ENCODE peak calls at places on chromosomes 5 and 9, in seven cellular contexts. T is lower lobe of right lung; W is IMR-90; Z is OCI-LY7; E is CD8-positive, alpha-beta T cell; D is dorsolateral prefrontal cortex; K is adrenal gland. R is an unnamed sample.

GRCh38 chr5:106780355-106780754 is 890.4 kb downstream of the EFNA5 start:
- DNase-seq in T (no peak), W (no peak), Z (no peak), E (no peak), D (no peak), K (no peak), R (no peak)

GRCh38 chr9:136607334-136607919 is 55.3 kb upstream of the EGFL7 start:
- DNase-seq in T (no peak), W (no peak), Z (no peak), E (no peak), D (no peak), K (no peak), R (no peak)

GRCh38 chr5:121144764-121145163 is 680.7 kb downstream of the PRR16 start:
- DNase-seq in T (no peak), W (peak; percentile 35), Z (no peak), E (no peak), D (no peak), K (no peak), R (no peak)

GRCh38 chr9:38339087-38339486 is 53.4 kb upstream of the ALDH1B1 start:
- DNase-seq in T (no peak), W (peak; percentile 61), Z (no peak), E (no peak), D (no peak), K (peak; percentile 84), R (no peak)

GRCh38 chr5:126597156-126597555 is 2.1 kb upstream of the ALDH7A1 start:
- DNase-seq in T (no peak), W (peak; percentile 91), Z (no peak), E (no peak), D (no peak), K (no peak), R (no peak)

GRCh38 chr9:99626424-99626823 is 195.3 kb upstream of the NR4A3 start:
- DNase-seq in T (no peak), W (no peak), Z (no peak), E (no peak), D (no peak), K (no peak), R (no peak)

GRCh38 chr9:20618361-20618799 is 3.9 kb downstream of the MLLT3 start:
- DNase-seq in T (no peak), W (peak; percentile 77), Z (no peak), E (no peak), D (no peak), K (peak; percentile 81), R (no peak)

GRCh38 chr5:96651948-96652753 is 10.0 kb upstream of the CAST start:
- DNase-seq in T (no peak), W (no peak), Z (peak; percentile 15), E (no peak), D (no peak), K (no peak), R (no peak)

GRCh38 chr5:74063821-74064598 is 438.0 kb downstream of the ARHGEF28 start:
- DNase-seq in T (no peak), W (peak; percentile 72), Z (no peak), E (no peak), D (no peak), K (no peak), R (no peak)

GRCh38 chr5:166330061-166330460 is 1961.4 kb upstream of the WWC1 start:
- DNase-seq in T (no peak), W (no peak), Z (no peak), E (no peak), D (no peak), K (no peak), R (no peak)

GRCh38 chr5:58462623-58463230 is 2.8 kb upstream of the PLK2 start:
- DNase-seq in T (no peak), W (peak; percentile 72), Z (peak; percentile 42), E (peak; percentile 33), D (no peak), K (peak; percentile 17), R (no peak)

GRCh38 chr5:100746730-100747129 is 156.4 kb downstream of the ST8SIA4 start:
- DNase-seq in T (no peak), W (no peak), Z (peak; percentile 44), E (no peak), D (no peak), K (no peak), R (no peak)

GRCh38 chr5:24644757-24645156 is at the start of gene CDH10:
- DNase-seq in T (peak; percentile 39), W (no peak), Z (no peak), E (no peak), D (peak; percentile 93), K (no peak), R (no peak)

GRCh38 chr9:97873877-97874276 is 20.9 kb downstream of the FOXE1 start:
- DNase-seq in T (no peak), W (peak; percentile 10), Z (no peak), E (no peak), D (no peak), K (no peak), R (no peak)

DNA sequence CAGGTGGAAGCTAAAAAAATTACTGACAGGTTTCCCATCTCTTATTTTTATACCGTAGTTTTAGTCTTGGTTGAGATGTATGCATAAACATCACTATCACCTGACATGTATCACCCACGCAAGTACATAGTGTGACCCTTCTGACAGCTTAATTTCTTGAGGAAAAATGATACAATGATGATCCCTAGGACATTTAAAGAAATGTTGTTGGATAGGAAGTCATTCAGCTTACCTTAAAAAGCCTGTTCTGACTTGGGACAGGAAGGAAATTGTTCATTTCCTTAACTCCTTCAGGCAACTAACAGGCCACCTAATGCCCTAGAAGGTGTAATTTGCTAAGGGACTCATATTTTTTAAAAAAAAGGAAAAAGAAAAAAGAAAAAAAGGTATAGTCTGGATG is 215.2 kb downstream of the ADAMTSL1 start:
- DNase-seq in T (no peak), W (no peak), Z (no peak), E (no peak), D (no peak), K (no peak), R (no peak)
- H3K27ac ChIP-seq in T (no peak overlapping the region), W (no peak overlapping the region), Z (no peak overlapping the region), E (no peak overlapping the region), D (no peak overlapping the region), K (no peak overlapping the region), R (no peak overlapping the region)

DNA sequence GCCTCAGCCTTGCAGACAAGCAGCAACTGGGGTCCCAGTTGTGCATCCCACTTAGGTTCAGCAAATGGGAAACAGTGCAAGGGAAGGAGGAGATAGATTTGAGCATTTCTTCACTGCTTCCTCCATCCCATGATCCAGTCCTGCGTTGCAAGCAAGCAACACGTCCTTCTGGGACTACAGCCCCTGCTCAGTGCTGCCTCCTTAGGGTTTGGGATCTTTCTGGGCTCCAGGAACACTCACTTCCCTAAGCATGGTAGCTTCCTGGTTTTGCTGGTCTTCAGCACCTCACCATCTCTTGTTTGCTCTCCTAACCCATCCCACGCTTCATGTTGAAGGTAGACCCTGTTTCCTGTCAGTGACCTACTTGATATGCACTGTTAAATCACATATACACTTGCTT is 444.7 kb downstream of the MED10 start:
- DNase-seq in T (no peak), W (no peak), Z (no peak), E (no peak), D (no peak), K (no peak), R (no peak)
- TF ChIP-seq CTCF in T (no peak), W (no peak), Z (no peak), E (no peak), D (no peak), K (no peak), R (no peak)

GRCh38 chr9:27425827-27426716 is 98.0 kb upstream of the IFNK start:
- DNase-seq in T (no peak), W (no peak), Z (no peak), E (no peak), D (peak; percentile 26), K (no peak), R (no peak)

GRCh38 chr9:27423919-27424710 is 100.0 kb upstream of the IFNK start:
- DNase-seq in T (no peak), W (no peak), Z (no peak), E (no peak), D (no peak), K (no peak), R (no peak)

GRCh38 chr9:27429917-27430316 is 94.2 kb upstream of the IFNK start:
- DNase-seq in T (no peak), W (no peak), Z (no peak), E (no peak), D (no peak), K (no peak), R (no peak)

GRCh38 chr9:27429436-27429835 is 94.7 kb upstream of the IFNK start:
- DNase-seq in T (no peak), W (no peak), Z (no peak), E (no peak), D (no peak), K (no peak), R (no peak)

GRCh38 chr9:27426717-27427645 is 97.1 kb upstream of the IFNK start:
- DNase-seq in T (no peak), W (peak; percentile 18), Z (no peak), E (no peak), D (peak; percentile 7), K (no peak), R (no peak)
- H3K27ac ChIP-seq in T (no peak overlapping the region), W (no peak overlapping the region), Z (no peak overlapping the region), E (no peak overlapping the region), D (peak overlapping the region; percentile 96), K (no peak overlapping the region), R (no peak overlapping the region)

DNA sequence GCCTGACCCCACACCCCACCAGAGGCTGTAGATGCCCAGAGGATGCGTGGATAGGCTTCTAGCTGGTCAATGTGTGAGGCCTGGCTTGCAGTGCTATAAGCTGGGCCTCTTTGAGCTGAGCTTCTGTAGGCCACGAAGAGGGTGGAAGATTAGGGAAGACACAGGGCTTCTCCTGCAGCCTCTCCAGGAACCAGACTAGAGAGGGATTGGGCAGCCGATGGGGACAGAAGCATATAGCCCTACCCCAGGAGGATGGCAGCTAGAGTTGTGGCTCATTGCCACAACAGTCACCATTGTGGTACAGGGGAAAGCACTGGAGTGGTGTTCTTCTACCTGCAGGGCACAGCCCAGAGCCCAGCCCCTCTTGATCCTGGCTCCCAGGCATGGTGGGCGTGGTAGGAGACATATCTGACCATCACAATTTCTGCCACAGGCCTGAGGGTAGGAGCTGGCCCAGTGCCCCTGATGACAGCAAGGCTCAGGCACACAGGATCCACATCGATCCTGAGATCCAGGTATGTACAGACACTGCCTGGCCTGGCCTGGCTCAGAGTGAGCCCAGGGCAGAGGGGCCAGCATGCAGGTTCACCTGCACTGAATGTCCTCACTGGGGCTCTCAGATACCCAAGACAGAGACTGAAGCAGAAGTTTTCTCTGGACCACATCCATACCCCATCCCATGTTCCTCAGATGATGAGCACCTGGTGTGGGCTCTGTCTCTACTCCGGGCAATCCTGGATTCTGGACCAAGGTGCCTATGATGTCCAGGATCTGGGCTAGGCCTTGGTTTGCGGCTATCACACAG is 8.7 kb downstream of the PDLIM4 start:
- DNase-seq in T (no peak), W (no peak), Z (no peak), E (no peak), D (no peak), K (peak; percentile 13), R (no peak)
- TF ChIP-seq CTCF in T (no peak), W (no peak), Z (no peak), E (no peak), D (no peak), K (no peak), R (no peak)

DNA sequence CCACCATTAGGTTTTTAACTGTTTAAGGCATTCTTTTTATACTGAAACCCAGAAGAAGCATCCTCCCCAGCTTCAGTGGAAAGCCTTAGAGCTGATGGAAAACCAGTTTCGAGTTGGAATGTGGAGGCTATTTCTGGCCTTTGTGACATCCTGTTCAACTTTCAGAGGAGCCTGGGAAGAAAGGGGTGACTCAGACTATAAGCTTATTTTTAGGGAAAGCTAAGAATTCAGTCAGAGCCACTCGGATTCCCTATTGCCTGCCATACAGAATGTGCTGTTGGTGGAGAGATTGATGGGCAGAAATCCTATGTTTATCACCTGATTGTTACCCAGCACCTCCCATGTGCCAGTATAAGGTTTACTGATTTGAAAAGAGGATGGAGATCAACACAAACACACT is 19.8 kb downstream of the PALM2AKAP2 start:
- DNase-seq in T (no peak), W (peak; percentile 86), Z (no peak), E (no peak), D (no peak), K (no peak), R (no peak)
- H3K27ac ChIP-seq in T (no peak overlapping the region), W (peak overlapping the region; percentile 74), Z (no peak overlapping the region), E (no peak overlapping the region), D (no peak overlapping the region), K (no peak overlapping the region), R (no peak overlapping the region)

R was measured in CD4-positive, alpha-beta T cell.